ENCODE peak calls at places on chromosomes 1 and 21, in seven cellular contexts. A is NAMALWA; J is stimulated activated CD8-positive, alpha-beta memory T cell treated with anti-CD3 and anti-CD28 coated beads, Interleukin-12 subunit alpha, Interleukin-12 subunit beta, amount 100 ng/mL, for 4 hours; B is HFFc6; O is foreskin fibroblast; Q is K562; C is activated CD8-positive, alpha-beta memory T cell treated with anti-CD3 and anti-CD28 coated beads, Interleukin-2, amount 10 ng/mL, durations not matched to agents 7 days and 5 days. X is an unnamed sample.

GRCh38 chr1:10795305-10796021 is 983 bp downstream of the CASZ1 start:
- DNase-seq in A (no peak), J (no peak), B (no peak), O (peak), Q (no peak), C (no peak), X (no peak)

GRCh38 chr1:156750932-156751723 is at the start of gene HDGF:
- DNase-seq in A (peak), J (peak), B (no peak), O (peak), Q (peak), C (peak), X (peak)

GRCh38 chr1:58412071-58412580 is 134.4 kb downstream of the OMA1 start:
- DNase-seq in A (no peak), J (no peak), B (peak), O (peak), Q (no peak), C (no peak), X (no peak)

GRCh38 chr1:213389061-213389581 is 338.1 kb downstream of the RPS6KC1 start:
- DNase-seq in A (no peak), J (no peak), B (no peak), O (no peak), Q (no peak), C (no peak), X (no peak)

GRCh38 chr21:44529503-44530125 is 10.4 kb downstream of the KRTAP10-1 start:
- DNase-seq in A (no peak), J (no peak), B (no peak), O (no peak), Q (no peak), C (no peak), X (no peak)

GRCh38 chr21:35578831-35579470 is 481.4 kb downstream of the SETD4 start:
- DNase-seq in A (no peak), J (no peak), B (no peak), O (peak), Q (no peak), C (no peak), X (no peak)

GRCh38 chr1:49294539-49294938 is 517.8 kb upstream of the BEND5 start:
- DNase-seq in A (no peak), J (no peak), B (no peak), O (no peak), Q (no peak), C (no peak), X (no peak)

GRCh38 chr1:112457965-112458364 is 50.8 kb upstream of the WNT2B start:
- DNase-seq in A (no peak), J (no peak), B (no peak), O (peak), Q (no peak), C (no peak), X (no peak)